ENCODE peak calls at places on chromosomes 11 and 22, in ten cellular contexts. F, I, L, S, J, M, D, A, X and T are unnamed samples.
A peak's percentile ranks its signal among the peaks of the same experiment; 100 is the strongest.

GRCh38 chr22:27669798-27670599 is 131.6 kb downstream of the MN1 start:
- DNase-seq in F (peak; percentile 53), A (no peak), L (no peak), X (no peak), I (peak; percentile 53), J (peak; percentile 24), M (no peak), S (no peak), D (no peak), T (no peak)

GRCh38 chr11:117195761-117196160 is 3.4 kb upstream of the TAGLN start:
- DNase-seq in D (no peak), J (no peak), I (no peak), X (peak; percentile 35), S (no peak), A (no peak), F (no peak), L (peak; percentile 22), M (no peak), T (no peak)

GRCh38 chr22:38740116-38740723 is 15.6 kb downstream of the SUN2 start:
- DNase-seq in D (no peak), X (peak; percentile 50), J (no peak), F (no peak), M (peak; percentile 53), I (no peak), S (no peak), L (no peak), A (no peak), T (no peak)

GRCh38 chr11:69013009-69013951 is at the start of gene MRGPRF:
- DNase-seq in S (peak; percentile 97), X (peak; percentile 57), L (peak; percentile 99), F (peak; percentile 73), A (peak; percentile 67), M (peak; percentile 93), D (no peak), J (peak; percentile 74), I (peak; percentile 77), T (peak; percentile 39)

GRCh38 chr11:3022982-3023381 is 30.9 kb upstream of the NAP1L4 start:
- DNase-seq in X (no peak), D (no peak), M (no peak), J (peak; percentile 82), F (no peak), L (no peak), S (no peak), A (peak; percentile 70), I (peak; percentile 30), T (no peak)

GRCh38 chr22:43320943-43321900 is 21.9 kb downstream of the SCUBE1 start:
- DNase-seq in D (no peak), M (no peak), I (no peak), S (no peak), A (no peak), J (no peak), L (no peak), X (no peak), F (peak; percentile 71), T (no peak)

GRCh38 chr11:90630176-90630575 is 407.3 kb upstream of the CHORDC1 start:
- DNase-seq in X (no peak), I (no peak), M (no peak), A (no peak), S (no peak), J (no peak), L (no peak), F (no peak), D (no peak), T (no peak)

GRCh38 chr22:30318773-30319419 is 7.8 kb downstream of the TBC1D10A start:
- DNase-seq in F (no peak), A (peak; percentile 27), M (no peak), I (no peak), D (no peak), X (no peak), L (no peak), S (no peak), J (no peak), T (no peak)

GRCh38 chr11:96755209-96755608 is 365.4 kb downstream of the JRKL start:
- DNase-seq in D (no peak), S (no peak), I (no peak), A (no peak), X (no peak), J (no peak), L (no peak), F (no peak), M (no peak), T (no peak)

GRCh38 chr11:64650923-64651523 is 60.0 kb downstream of the SLC22A12 start:
- DNase-seq in S (no peak), D (no peak), X (no peak), J (peak; percentile 46), I (peak; percentile 53), F (no peak), M (no peak), A (no peak), L (no peak), T (no peak)

GRCh38 chr11:46560300-46561025 is 33.4 kb downstream of the AMBRA1 start:
- DNase-seq in L (no peak), F (no peak), M (no peak), X (no peak), D (peak; percentile 22), J (peak; percentile 55), S (no peak), I (no peak), A (no peak), T (no peak)

GRCh38 chr11:64344721-64345120 is 4.7 kb downstream of the CCDC88B start:
- DNase-seq in A (no peak), J (no peak), L (no peak), I (peak; percentile 3), F (no peak), S (no peak), M (no peak), D (no peak), X (no peak), T (no peak)

GRCh38 chr11:8201524-8202365 is 32.9 kb upstream of the RIC3 start:
- DNase-seq in I (no peak), X (no peak), S (no peak), D (no peak), M (no peak), J (no peak), F (no peak), L (no peak), A (no peak), T (no peak)

GRCh38 chr11:78338138-78338537 is 79.5 kb downstream of the GAB2 start:
- DNase-seq in F (no peak), J (no peak), S (no peak), M (no peak), X (no peak), L (no peak), I (no peak), A (no peak), D (no peak), T (no peak)

GRCh38 chr11:61041755-61042518 is 60.4 kb upstream of the CD5 start:
- DNase-seq in J (peak; percentile 32), M (peak; percentile 75), X (no peak), A (no peak), L (peak; percentile 29), F (peak; percentile 93), I (peak; percentile 69), S (peak; percentile 34), D (no peak), T (peak; percentile 8)

GRCh38 chr22:37581534-37581933 is 1.6 kb upstream of the LGALS2 start:
- DNase-seq in L (no peak), A (no peak), M (peak; percentile 76), I (peak; percentile 12), D (peak; percentile 43), J (no peak), X (peak; percentile 91), F (peak; percentile 84), S (no peak), T (no peak)

GRCh38 chr11:129896062-129896461 is 684 bp upstream of the NFRKB start:
- DNase-seq in J (no peak), I (no peak), L (no peak), X (no peak), F (peak; percentile 84), S (no peak), M (no peak), D (no peak), A (no peak), T (no peak)

DNA sequence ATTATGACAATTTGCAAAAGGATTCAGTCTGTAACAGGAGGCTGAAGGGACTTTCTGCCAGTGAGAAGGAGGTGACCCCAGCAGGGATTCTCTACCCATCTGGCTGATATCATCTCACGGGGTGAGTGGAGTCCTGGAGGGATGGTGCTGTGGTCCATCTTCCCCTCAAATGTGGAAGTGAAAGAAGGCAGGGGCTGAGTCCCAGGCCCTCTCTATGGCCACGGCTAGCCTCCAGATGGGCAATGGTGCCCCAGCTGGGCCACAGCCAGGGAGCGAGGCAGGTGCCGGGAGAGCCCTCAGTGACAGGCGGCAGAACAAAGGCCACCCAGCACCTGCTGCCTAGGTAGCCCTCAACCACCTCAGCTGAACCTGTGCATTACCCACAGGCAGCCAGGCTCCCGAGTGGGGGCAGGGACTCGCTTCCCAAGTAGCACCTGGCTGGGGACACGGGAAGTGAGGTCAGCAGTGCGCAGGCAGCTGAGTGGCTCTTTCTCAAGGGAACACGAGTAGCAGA is 6.7 kb downstream of the NECTIN1 start:
- DNase-seq in M (no peak), S (no peak), A (no peak), I (no peak), J (no peak), X (peak; percentile 53), L (no peak), D (no peak), F (no peak), T (no peak)
- H3K4me1 ChIP-seq in M (peaks cover 8% of the 10 kb centered on the region), S (peaks cover 4% of the 10 kb centered on the region), A (peaks cover 12% of the 10 kb centered on the region), I (peaks cover 9% of the 10 kb centered on the region), J (peaks cover 16% of the 10 kb centered on the region), X (peaks cover 18% of the 10 kb centered on the region), L (no peaks in the 10 kb centered on the region), D (peaks cover 10% of the 10 kb centered on the region), F (peaks cover 9% of the 10 kb centered on the region), T (peaks cover 9% of the 10 kb centered on the region)

DNA sequence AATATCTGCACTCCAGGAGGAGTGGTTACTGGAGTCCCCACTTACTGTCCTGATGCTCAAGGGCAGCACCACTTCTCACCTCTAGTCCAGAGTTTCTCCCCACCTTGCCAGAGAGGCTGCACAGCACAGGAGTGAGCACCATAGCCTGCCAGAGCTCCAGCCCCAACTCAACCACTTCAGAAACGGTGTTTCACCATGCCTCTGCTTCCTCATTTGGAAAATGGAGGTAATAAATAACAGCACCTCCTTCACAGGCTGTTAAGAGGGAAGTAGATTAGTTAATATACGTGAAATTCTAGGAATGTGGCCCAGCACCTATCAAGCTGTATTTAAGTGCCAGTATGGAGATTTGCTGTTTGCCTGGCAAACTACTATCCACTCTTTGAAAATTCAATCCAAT is 63.0 kb downstream of the GALNT18 start:
- DNase-seq in J (no peak), X (no peak), A (no peak), L (no peak), I (no peak), M (no peak), S (no peak), F (no peak), D (no peak), T (peak; percentile 24)
- H3K9me3 ChIP-seq in J (no peaks in the 10 kb centered on the region), X (no peaks in the 10 kb centered on the region), A (no peaks in the 10 kb centered on the region), L (no peaks in the 10 kb centered on the region), I (no peaks in the 10 kb centered on the region), M (no peaks in the 10 kb centered on the region), S (no peaks in the 10 kb centered on the region), F (no peaks in the 10 kb centered on the region), D (no peaks in the 10 kb centered on the region), T (no peaks in the 10 kb centered on the region)

GRCh38 chr11:75403037-75403436 is 3.7 kb downstream of the RPS3 start:
- DNase-seq in X (no peak), I (no peak), A (no peak), F (no peak), J (no peak), L (no peak), D (no peak), S (no peak), M (no peak), T (no peak)
- H3K36me3 ChIP-seq in X (peaks cover 52% of the 10 kb centered on the region), I (peaks cover 8% of the 10 kb centered on the region), A (peaks cover 59% of the 10 kb centered on the region), F (peaks cover 4% of the 10 kb centered on the region), J (peaks cover 56% of the 10 kb centered on the region), L (no peaks in the 10 kb centered on the region), D (peaks cover 8% of the 10 kb centered on the region), S (no peaks in the 10 kb centered on the region), M (peaks cover 4% of the 10 kb centered on the region), T (peaks cover 53% of the 10 kb centered on the region)

GRCh38 chr22:19548964-19549363 is 24.8 kb upstream of the CLDN5 start:
- DNase-seq in F (no peak), A (no peak), I (no peak), S (no peak), J (no peak), D (no peak), M (no peak), X (no peak), L (no peak), T (no peak)
- H3K4me1 ChIP-seq in F (no peaks in the 10 kb centered on the region), A (no peaks in the 10 kb centered on the region), I (no peaks in the 10 kb centered on the region), S (no peaks in the 10 kb centered on the region), J (no peaks in the 10 kb centered on the region), D (no peaks in the 10 kb centered on the region), M (peaks cover 2% of the 10 kb centered on the region), X (no peaks in the 10 kb centered on the region), L (no peaks in the 10 kb centered on the region), T (no peaks in the 10 kb centered on the region)